ENCODE peak calls at places on chromosomes 12 and 14, in eight cellular contexts. One of them, this sample, is unnamed.

GRCh38 chr14:63956326-63956725 is 103.5 kb downstream of the SYNE2 start:
- DNase-seq in A673: no peak
- DNase-seq in CD8-positive, alpha-beta T cell: no peak
- DNase-seq in right atrium auricular region: no peak
- DNase-seq in AG10803: peak
- DNase-seq in colonic mucosa: no peak
- DNase-seq in Peyer's patch: no peak
- DNase-seq in uterus: no peak
- DNase-seq in this sample: peak

GRCh38 chr12:107684990-107685359 is 624 bp upstream of the PWP1 start:
- DNase-seq in A673: peak
- DNase-seq in uterus: no peak
- DNase-seq in right atrium auricular region: no peak
- DNase-seq in AG10803: peak
- DNase-seq in Peyer's patch: no peak
- DNase-seq in CD8-positive, alpha-beta T cell: no peak
- DNase-seq in colonic mucosa: peak
- DNase-seq in this sample: peak

GRCh38 chr12:48817957-48818830 is at the start of gene CACNB3:
- DNase-seq in uterus: peak
- DNase-seq in Peyer's patch: peak
- DNase-seq in A673: peak
- DNase-seq in colonic mucosa: peak
- DNase-seq in CD8-positive, alpha-beta T cell: peak
- DNase-seq in right atrium auricular region: peak
- DNase-seq in AG10803: peak
- DNase-seq in this sample: peak

GRCh38 chr14:53845813-53846693 is 110.6 kb downstream of the BMP4 start:
- DNase-seq in right atrium auricular region: no peak
- DNase-seq in Peyer's patch: no peak
- DNase-seq in uterus: no peak
- DNase-seq in AG10803: no peak
- DNase-seq in A673: no peak
- DNase-seq in colonic mucosa: no peak
- DNase-seq in CD8-positive, alpha-beta T cell: no peak
- DNase-seq in this sample: peak

GRCh38 chr14:59576332-59577294 is at the start of gene CCDC175:
- DNase-seq in AG10803: peak
- DNase-seq in A673: peak
- DNase-seq in colonic mucosa: peak
- DNase-seq in uterus: peak
- DNase-seq in CD8-positive, alpha-beta T cell: peak
- DNase-seq in Peyer's patch: peak
- DNase-seq in right atrium auricular region: peak
- DNase-seq in this sample: peak

GRCh38 chr12:43816168-43816567 is 10.1 kb upstream of the TWF1 start:
- DNase-seq in CD8-positive, alpha-beta T cell: no peak
- DNase-seq in A673: no peak
- DNase-seq in Peyer's patch: no peak
- DNase-seq in uterus: no peak
- DNase-seq in AG10803: no peak
- DNase-seq in right atrium auricular region: no peak
- DNase-seq in colonic mucosa: no peak
- DNase-seq in this sample: no peak

GRCh38 chr14:76937181-76938091 is 91.1 kb downstream of the IRF2BPL start:
- DNase-seq in CD8-positive, alpha-beta T cell: no peak
- DNase-seq in uterus: peak
- DNase-seq in colonic mucosa: no peak
- DNase-seq in A673: peak
- DNase-seq in Peyer's patch: no peak
- DNase-seq in right atrium auricular region: peak
- DNase-seq in AG10803: peak
- DNase-seq in this sample: peak

GRCh38 chr14:22814945-22815713 is at the start of gene SLC7A7:
- DNase-seq in Peyer's patch: peak
- DNase-seq in uterus: no peak
- DNase-seq in right atrium auricular region: no peak
- DNase-seq in AG10803: peak
- DNase-seq in A673: no peak
- DNase-seq in colonic mucosa: peak
- DNase-seq in CD8-positive, alpha-beta T cell: no peak
- DNase-seq in this sample: peak

GRCh38 chr12:52091061-52091460 is 11.6 kb downstream of the SMIM41 start:
- DNase-seq in right atrium auricular region: no peak
- DNase-seq in AG10803: no peak
- DNase-seq in Peyer's patch: no peak
- DNase-seq in uterus: no peak
- DNase-seq in A673: no peak
- DNase-seq in colonic mucosa: no peak
- DNase-seq in CD8-positive, alpha-beta T cell: no peak
- DNase-seq in this sample: no peak

GRCh38 chr12:111393700-111394275 is 11.9 kb upstream of the SH2B3 start:
- DNase-seq in Peyer's patch: peak
- DNase-seq in AG10803: no peak
- DNase-seq in colonic mucosa: no peak
- DNase-seq in CD8-positive, alpha-beta T cell: no peak
- DNase-seq in uterus: no peak
- DNase-seq in right atrium auricular region: peak
- DNase-seq in A673: no peak
- DNase-seq in this sample: no peak

GRCh38 chr12:126792411-126792810 is 1474.6 kb upstream of the TMEM132C start:
- DNase-seq in colonic mucosa: no peak
- DNase-seq in Peyer's patch: no peak
- DNase-seq in uterus: no peak
- DNase-seq in right atrium auricular region: no peak
- DNase-seq in CD8-positive, alpha-beta T cell: no peak
- DNase-seq in AG10803: no peak
- DNase-seq in A673: no peak
- DNase-seq in this sample: no peak

GRCh38 chr12:115337693-115338543 is 653.9 kb upstream of the TBX3 start:
- DNase-seq in AG10803: peak
- DNase-seq in Peyer's patch: peak
- DNase-seq in right atrium auricular region: peak
- DNase-seq in uterus: peak
- DNase-seq in CD8-positive, alpha-beta T cell: no peak
- DNase-seq in A673: no peak
- DNase-seq in colonic mucosa: peak
- DNase-seq in this sample: peak

GRCh38 chr12:14771651-14772137 is 31.6 kb downstream of the WBP11 start:
- DNase-seq in right atrium auricular region: no peak
- DNase-seq in colonic mucosa: no peak
- DNase-seq in A673: peak
- DNase-seq in Peyer's patch: no peak
- DNase-seq in uterus: no peak
- DNase-seq in CD8-positive, alpha-beta T cell: peak
- DNase-seq in AG10803: no peak
- DNase-seq in this sample: no peak

GRCh38 chr12:85076688-85077430 is 40.7 kb downstream of the LRRIQ1 start:
- DNase-seq in uterus: no peak
- DNase-seq in right atrium auricular region: no peak
- DNase-seq in colonic mucosa: no peak
- DNase-seq in Peyer's patch: no peak
- DNase-seq in AG10803: peak
- DNase-seq in CD8-positive, alpha-beta T cell: no peak
- DNase-seq in A673: peak
- DNase-seq in this sample: peak

GRCh38 chr14:23316300-23316699 is 5.0 kb upstream of the PABPN1 start:
- DNase-seq in CD8-positive, alpha-beta T cell: no peak
- DNase-seq in colonic mucosa: no peak
- DNase-seq in right atrium auricular region: no peak
- DNase-seq in uterus: no peak
- DNase-seq in A673: no peak
- DNase-seq in AG10803: no peak
- DNase-seq in Peyer's patch: no peak
- DNase-seq in this sample: no peak

GRCh38 chr14:104805941-104806624 is 5.2 kb downstream of the ZBTB42 start:
- DNase-seq in A673: no peak
- DNase-seq in AG10803: no peak
- DNase-seq in uterus: no peak
- DNase-seq in Peyer's patch: no peak
- DNase-seq in colonic mucosa: no peak
- DNase-seq in right atrium auricular region: no peak
- DNase-seq in CD8-positive, alpha-beta T cell: no peak
- DNase-seq in this sample: no peak

GRCh38 chr14:105168979-105169507 is 467 bp upstream of the JAG2 start:
- DNase-seq in A673: peak
- DNase-seq in AG10803: no peak
- DNase-seq in CD8-positive, alpha-beta T cell: no peak
- DNase-seq in colonic mucosa: no peak
- DNase-seq in Peyer's patch: no peak
- DNase-seq in uterus: no peak
- DNase-seq in right atrium auricular region: no peak
- DNase-seq in this sample: no peak

GRCh38 chr12:43063642-43064041 is 474.1 kb upstream of the PRICKLE1 start:
- DNase-seq in AG10803: peak
- DNase-seq in CD8-positive, alpha-beta T cell: no peak
- DNase-seq in uterus: no peak
- DNase-seq in Peyer's patch: no peak
- DNase-seq in colonic mucosa: no peak
- DNase-seq in right atrium auricular region: no peak
- DNase-seq in A673: no peak
- DNase-seq in this sample: peak

GRCh38 chr12:71969330-71969729 is 30.7 kb downstream of the TPH2 start:
- DNase-seq in AG10803: no peak
- DNase-seq in Peyer's patch: no peak
- DNase-seq in CD8-positive, alpha-beta T cell: no peak
- DNase-seq in A673: no peak
- DNase-seq in uterus: no peak
- DNase-seq in right atrium auricular region: no peak
- DNase-seq in colonic mucosa: no peak
- DNase-seq in this sample: no peak

GRCh38 chr14:63603749-63604277 is 37.9 kb downstream of the WDR89 start:
- DNase-seq in right atrium auricular region: no peak
- DNase-seq in uterus: no peak
- DNase-seq in CD8-positive, alpha-beta T cell: no peak
- DNase-seq in colonic mucosa: no peak
- DNase-seq in AG10803: no peak
- DNase-seq in A673: no peak
- DNase-seq in Peyer's patch: no peak
- DNase-seq in this sample: no peak

GRCh38 chr14:32512348-32512747 is 183.2 kb downstream of the AKAP6 start:
- DNase-seq in colonic mucosa: no peak
- DNase-seq in CD8-positive, alpha-beta T cell: no peak
- DNase-seq in uterus: no peak
- DNase-seq in AG10803: no peak
- DNase-seq in A673: no peak
- DNase-seq in Peyer's patch: no peak
- DNase-seq in right atrium auricular region: no peak
- DNase-seq in this sample: no peak

DNA sequence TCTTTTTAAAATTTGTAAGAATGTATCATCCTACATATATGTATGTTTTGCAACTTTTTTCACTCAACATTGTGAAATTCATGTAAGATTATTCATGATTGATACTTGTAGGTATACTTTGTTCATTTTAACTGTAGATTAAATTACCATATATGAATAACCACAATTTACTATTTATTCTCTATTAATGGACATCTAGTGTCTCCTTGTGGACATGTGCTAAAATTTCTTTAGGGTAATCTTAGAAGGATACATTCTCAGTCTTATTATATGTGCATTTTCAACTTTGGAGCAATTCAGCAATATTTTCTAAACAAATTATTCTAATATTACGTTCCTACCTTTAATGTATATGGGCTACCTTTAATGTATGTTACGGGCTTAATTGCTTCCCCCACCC is 192.4 kb downstream of the FUT8 start:
- DNase-seq in AG10803: no peak
- DNase-seq in uterus: no peak
- DNase-seq in colonic mucosa: no peak
- DNase-seq in A673: no peak
- DNase-seq in right atrium auricular region: no peak
- DNase-seq in Peyer's patch: no peak
- DNase-seq in CD8-positive, alpha-beta T cell: no peak
- DNase-seq in this sample: peak
- TF ChIP-seq CTCF in AG10803: peak
- TF ChIP-seq CTCF in uterus: no peak
- TF ChIP-seq CTCF in colonic mucosa: no peak
- TF ChIP-seq CTCF in A673: peak
- TF ChIP-seq CTCF in right atrium auricular region: no peak
- TF ChIP-seq CTCF in Peyer's patch: no peak
- TF ChIP-seq CTCF in CD8-positive, alpha-beta T cell: no peak
- TF ChIP-seq CTCF in this sample: peak

GRCh38 chr12:57232156-57232756 is 2.7 kb downstream of the SHMT2 start:
- DNase-seq in right atrium auricular region: no peak
- DNase-seq in A673: no peak
- DNase-seq in Peyer's patch: no peak
- DNase-seq in CD8-positive, alpha-beta T cell: no peak
- DNase-seq in uterus: no peak
- DNase-seq in AG10803: no peak
- DNase-seq in colonic mucosa: no peak
- DNase-seq in this sample: no peak
- H3K4me3 ChIP-seq in right atrium auricular region: no peak
- H3K4me3 ChIP-seq in A673: no peak
- H3K4me3 ChIP-seq in Peyer's patch: no peak
- H3K4me3 ChIP-seq in CD8-positive, alpha-beta T cell: no peak
- H3K4me3 ChIP-seq in uterus: no peak
- H3K4me3 ChIP-seq in AG10803: peak
- H3K4me3 ChIP-seq in colonic mucosa: no peak
- H3K4me3 ChIP-seq in this sample: no peak

DNA sequence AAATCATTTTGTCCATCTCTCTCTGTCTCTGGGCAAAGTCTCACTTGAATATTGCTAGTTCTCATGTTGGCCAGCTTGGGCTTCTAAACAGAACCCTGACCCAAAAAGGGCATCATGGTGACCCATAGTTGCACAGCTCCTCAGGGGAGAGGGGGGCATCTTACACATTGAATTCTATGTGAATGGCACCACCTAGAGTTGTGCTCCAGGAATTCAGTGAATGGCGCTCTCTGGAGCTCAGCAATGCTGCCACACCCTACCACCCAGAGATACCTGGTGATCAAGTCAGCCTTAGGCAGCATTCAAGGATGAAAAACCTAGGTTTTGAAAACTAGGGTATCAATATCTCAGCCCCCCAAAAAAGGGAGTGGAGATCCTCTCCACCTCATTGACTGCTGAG is 50.6 kb downstream of the SMUG1 start:
- DNase-seq in uterus: no peak
- DNase-seq in right atrium auricular region: no peak
- DNase-seq in Peyer's patch: no peak
- DNase-seq in CD8-positive, alpha-beta T cell: no peak
- DNase-seq in colonic mucosa: no peak
- DNase-seq in A673: no peak
- DNase-seq in AG10803: no peak
- DNase-seq in this sample: no peak
- TF ChIP-seq CTCF in uterus: no peak
- TF ChIP-seq CTCF in right atrium auricular region: no peak
- TF ChIP-seq CTCF in Peyer's patch: no peak
- TF ChIP-seq CTCF in CD8-positive, alpha-beta T cell: no peak
- TF ChIP-seq CTCF in colonic mucosa: no peak
- TF ChIP-seq CTCF in A673: peak
- TF ChIP-seq CTCF in AG10803: no peak
- TF ChIP-seq CTCF in this sample: no peak

DNA sequence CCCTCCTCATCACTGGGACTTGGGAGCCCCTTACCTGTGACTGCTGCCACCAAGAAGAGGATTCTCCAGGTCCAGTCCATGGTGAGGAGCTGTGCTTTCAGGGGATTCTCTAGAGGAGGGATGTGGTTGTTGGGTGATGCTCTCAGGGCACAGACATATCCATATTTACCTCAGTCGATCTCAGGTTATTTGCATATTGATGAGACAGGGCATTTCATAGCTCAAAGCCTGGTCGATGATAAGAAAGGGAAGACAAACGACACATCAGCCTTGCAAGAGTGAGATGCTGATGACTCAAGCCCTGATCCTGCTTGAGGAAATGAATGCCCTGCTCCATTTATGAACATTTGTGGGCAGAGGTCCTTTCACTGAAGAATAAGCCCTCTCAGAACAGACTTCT is 981.0 kb downstream of the TMEM121 start:
- DNase-seq in uterus: no peak
- DNase-seq in right atrium auricular region: no peak
- DNase-seq in A673: no peak
- DNase-seq in CD8-positive, alpha-beta T cell: no peak
- DNase-seq in Peyer's patch: no peak
- DNase-seq in AG10803: no peak
- DNase-seq in colonic mucosa: no peak
- DNase-seq in this sample: no peak
- H3K4me3 ChIP-seq in uterus: no peak
- H3K4me3 ChIP-seq in right atrium auricular region: no peak
- H3K4me3 ChIP-seq in A673: no peak
- H3K4me3 ChIP-seq in CD8-positive, alpha-beta T cell: peak
- H3K4me3 ChIP-seq in Peyer's patch: no peak
- H3K4me3 ChIP-seq in AG10803: no peak
- H3K4me3 ChIP-seq in colonic mucosa: no peak
- H3K4me3 ChIP-seq in this sample: no peak

This sample was measured in cardiac fibroblast.